ENCODE peak calls at places on chromosomes 12 and 14, in six cellular contexts. E is HL-60; Y is stomach; T is T-helper 1 cell; I is GM10248; B is activated CD4-positive, CD25-positive, alpha-beta regulatory T cell treated with anti-CD3 and anti-CD28 coated beads, Interleukin-2, amount 50 U/mL, for 72 hours. W is an unnamed sample.

GRCh38 chr14:28406181-28406580 is 360.4 kb upstream of the FOXG1 start:
- DNase-seq in E (no peak), Y (no peak), T (no peak), I (no peak), B (no peak), W (no peak)

GRCh38 chr14:74619672-74620131 is 7.7 kb upstream of the LTBP2 start:
- DNase-seq in E (no peak), Y (peak; percentile 53), T (no peak), I (no peak), B (no peak), W (no peak)

GRCh38 chr12:77152623-77153193 is 87.3 kb upstream of the E2F7 start:
- DNase-seq in E (no peak), Y (no peak), T (no peak), I (no peak), B (no peak), W (no peak)

GRCh38 chr12:115763376-115763775 is 514.1 kb downstream of the MED13L start:
- DNase-seq in E (no peak), Y (no peak), T (no peak), I (no peak), B (no peak), W (no peak)

GRCh38 chr12:96153131-96153724 is 40.9 kb upstream of the ELK3 start:
- DNase-seq in E (no peak), Y (no peak), T (no peak), I (no peak), B (no peak), W (no peak)

GRCh38 chr12:92675092-92675865 is 27.5 kb upstream of the PLEKHG7 start:
- DNase-seq in E (no peak), Y (no peak), T (no peak), I (no peak), B (no peak), W (no peak)

GRCh38 chr12:45336331-45336730 is 120.4 kb downstream of the ANO6 start:
- DNase-seq in E (peak; percentile 16), Y (no peak), T (no peak), I (no peak), B (no peak), W (no peak)

GRCh38 chr12:43289412-43289811 is 262.6 kb downstream of the ADAMTS20 start:
- DNase-seq in E (no peak), Y (no peak), T (no peak), I (no peak), B (no peak), W (no peak)

GRCh38 chr14:76282581-76282980 is 93.4 kb upstream of the ESRRB start:
- DNase-seq in E (no peak), Y (no peak), T (no peak), I (no peak), B (no peak), W (no peak)

GRCh38 chr12:24902521-24903304 is 46.2 kb downstream of the BCAT1 start:
- DNase-seq in E (no peak), Y (no peak), T (no peak), I (peak; percentile 49), B (peak; percentile 38), W (peak; percentile 85)

GRCh38 chr14:89418452-89418851 is 1.4 kb upstream of the FOXN3 start:
- DNase-seq in E (no peak), Y (no peak), T (no peak), I (no peak), B (no peak), W (no peak)

GRCh38 chr14:69715725-69716482 is 51.0 kb upstream of the SRSF5 start:
- DNase-seq in E (peak; percentile 57), Y (peak; percentile 73), T (no peak), I (no peak), B (no peak), W (no peak)

GRCh38 chr12:21651821-21652220 is 5.8 kb downstream of the LDHB start:
- DNase-seq in E (no peak), Y (no peak), T (no peak), I (no peak), B (no peak), W (no peak)

GRCh38 chr12:52352951-52353350 is 14.3 kb downstream of the KRT85 start:
- DNase-seq in E (no peak), Y (no peak), T (no peak), I (no peak), B (no peak), W (no peak)

GRCh38 chr14:68979021-68979721 is at the start of gene ACTN1:
- DNase-seq in E (peak; percentile 69), Y (peak; percentile 94), T (peak; percentile 32), I (peak; percentile 57), B (peak; percentile 65), W (no peak)

GRCh38 chr12:96256672-96257361 is 62.6 kb downstream of the ELK3 start:
- DNase-seq in E (no peak), Y (no peak), T (no peak), I (no peak), B (no peak), W (no peak)

GRCh38 chr14:59344711-59345455 is 120.3 kb downstream of the GPR135 start:
- DNase-seq in E (no peak), Y (no peak), T (no peak), I (no peak), B (no peak), W (no peak)

GRCh38 chr14:53955671-53956426 is 776 bp downstream of the BMP4 start:
- DNase-seq in E (no peak), Y (peak; percentile 70), T (no peak), I (no peak), B (no peak), W (no peak)

GRCh38 chr12:120735181-120735580 is 9.6 kb downstream of the ACADS start:
- DNase-seq in E (no peak), Y (no peak), T (no peak), I (no peak), B (no peak), W (no peak)

GRCh38 chr14:79197516-79197915 is 1013.8 kb downstream of the DIO2 start:
- DNase-seq in E (no peak), Y (no peak), T (no peak), I (no peak), B (no peak), W (no peak)

GRCh38 chr12:27588786-27589185 is 64.8 kb downstream of the PPFIBP1 start:
- DNase-seq in E (no peak), Y (no peak), T (no peak), I (no peak), B (no peak), W (no peak)

GRCh38 chr12:14952295-14952995 is 9.0 kb downstream of the ARHGDIB start:
- DNase-seq in E (no peak), Y (no peak), T (no peak), I (peak; percentile 28), B (no peak), W (no peak)

GRCh38 chr14:93126124-93126523 is 10.4 kb upstream of the ITPK1 start:
- DNase-seq in E (no peak), Y (no peak), T (no peak), I (no peak), B (no peak), W (no peak)

GRCh38 chr12:102120886-102121285 is 903 bp downstream of the PARPBP start:
- DNase-seq in E (no peak), Y (no peak), T (no peak), I (peak; percentile 16), B (no peak), W (no peak)

GRCh38 chr12:27207626-27208413 is 36.3 kb upstream of the STK38L start:
- DNase-seq in E (no peak), Y (no peak), T (no peak), I (peak; percentile 62), B (no peak), W (no peak)

GRCh38 chr14:53542692-53543091 is 389.6 kb upstream of the DDHD1 start:
- DNase-seq in E (no peak), Y (no peak), T (no peak), I (no peak), B (no peak), W (no peak)

GRCh38 chr12:66168410-66168809 is 1.4 kb downstream of the TMBIM4 start:
- DNase-seq in E (no peak), Y (no peak), T (no peak), I (no peak), B (no peak), W (peak; percentile 65)

W was measured in T-helper 2 cell.